ENCODE peak calls at places on chromosome 5, in nine cellular contexts. G is NCI-H2081, R is cerebellar nuclear complex, Z is EH, I is retina, C is C1 segment of cervical spinal cord, B is mucosa of gallbladder, J is WTC11, Y is stomach. H is an unnamed sample.

GRCh38 chr5:84494453-84494852 is 109.8 kb upstream of the EDIL3 start:
- DNase-seq in G (no peak), R (no peak), Z (peak; percentile 1), I (no peak), C (no peak), B (no peak), J (no peak), Y (no peak), H (peak; percentile 81)

GRCh38 chr5:125042243-125042887 is 295.9 kb upstream of the ZNF608 start:
- DNase-seq in G (no peak), R (no peak), Z (peak; percentile 59), I (no peak), C (no peak), B (no peak), J (no peak), Y (no peak), H (no peak)

GRCh38 chr5:7185742-7186141 is 210.2 kb upstream of the ADCY2 start:
- DNase-seq in G (no peak), R (no peak), Z (no peak), I (no peak), C (no peak), B (no peak), J (no peak), Y (no peak), H (no peak)

GRCh38 chr5:59055745-59056448 is 473.0 kb downstream of the RAB3C start:
- DNase-seq in G (no peak), R (no peak), Z (no peak), I (no peak), C (no peak), B (no peak), J (no peak), Y (no peak), H (peak; percentile 62)

GRCh38 chr5:119470851-119471451 is 18.7 kb downstream of the HSD17B4 start:
- DNase-seq in G (peak; percentile 38), R (no peak), Z (peak; percentile 44), I (peak; percentile 35), C (no peak), B (no peak), J (no peak), Y (no peak), H (peak; percentile 49)

GRCh38 chr5:139514486-139514856 is 31.9 kb upstream of the STING1 start:
- DNase-seq in G (no peak), R (no peak), Z (no peak), I (no peak), C (no peak), B (no peak), J (no peak), Y (no peak), H (no peak)

GRCh38 chr5:160550075-160550474 is 128.4 kb downstream of the PTTG1 start:
- DNase-seq in G (no peak), R (no peak), Z (no peak), I (no peak), C (no peak), B (no peak), J (no peak), Y (no peak), H (no peak)

GRCh38 chr5:56152437-56152836 is 80.7 kb downstream of the ANKRD55 start:
- DNase-seq in G (no peak), R (no peak), Z (no peak), I (no peak), C (no peak), B (no peak), J (no peak), Y (no peak), H (no peak)

GRCh38 chr5:66981266-66981665 is 215.3 kb downstream of the CD180 start:
- DNase-seq in G (no peak), R (no peak), Z (no peak), I (no peak), C (no peak), B (no peak), J (no peak), Y (no peak), H (no peak)

GRCh38 chr5:168364151-168364661 is 72.8 kb downstream of the WWC1 start:
- DNase-seq in G (no peak), R (no peak), Z (peak; percentile 83), I (no peak), C (no peak), B (no peak), J (no peak), Y (no peak), H (peak; percentile 21)

GRCh38 chr5:13107553-13107952 is 836.9 kb downstream of the DNAH5 start:
- DNase-seq in G (no peak), R (no peak), Z (no peak), I (no peak), C (no peak), B (no peak), J (no peak), Y (no peak), H (no peak)

GRCh38 chr5:159403906-159404641 is 73.8 kb upstream of the IL12B start:
- DNase-seq in G (no peak), R (no peak), Z (no peak), I (no peak), C (no peak), B (no peak), J (no peak), Y (no peak), H (no peak)

GRCh38 chr5:178234121-178234752 is 1.6 kb upstream of the PHYKPL start:
- DNase-seq in G (no peak), R (no peak), Z (no peak), I (no peak), C (no peak), B (no peak), J (no peak), Y (no peak), H (no peak)

GRCh38 chr5:111163000-111163399 is 61.2 kb upstream of the CAMK4 start:
- DNase-seq in G (no peak), R (no peak), Z (no peak), I (no peak), C (no peak), B (no peak), J (no peak), Y (no peak), H (peak; percentile 12)

GRCh38 chr5:154312000-154312399 is 121.5 kb downstream of the GALNT10 start:
- DNase-seq in G (no peak), R (no peak), Z (no peak), I (no peak), C (no peak), B (no peak), J (no peak), Y (no peak), H (no peak)

GRCh38 chr5:17169507-17169906 is 47.9 kb upstream of the BASP1 start:
- DNase-seq in G (no peak), R (no peak), Z (peak; percentile 92), I (no peak), C (no peak), B (no peak), J (no peak), Y (no peak), H (peak; percentile 93)

GRCh38 chr5:148372883-148373282 is 10.9 kb upstream of the FBXO38 start:
- DNase-seq in G (no peak), R (no peak), Z (peak; percentile 36), I (no peak), C (no peak), B (no peak), J (no peak), Y (no peak), H (no peak)

GRCh38 chr5:32311404-32312193 is 1.1 kb downstream of the MTMR12 start:
- DNase-seq in G (no peak), R (no peak), Z (no peak), I (peak; percentile 17), C (no peak), B (no peak), J (no peak), Y (no peak), H (peak; percentile 34)

GRCh38 chr5:53815471-53815870 is 255.0 kb downstream of the NDUFS4 start:
- DNase-seq in G (no peak), R (no peak), Z (no peak), I (no peak), C (no peak), B (no peak), J (no peak), Y (no peak), H (no peak)

GRCh38 chr5:81749562-81750307 is 1.2 kb downstream of the SSBP2 start:
- DNase-seq in G (no peak), R (no peak), Z (peak; percentile 42), I (peak; percentile 49), C (no peak), B (no peak), J (peak; percentile 60), Y (peak; percentile 31), H (no peak)

GRCh38 chr5:136031713-136032112 is 2.9 kb downstream of the TGFBI start:
- DNase-seq in G (no peak), R (no peak), Z (peak; percentile 36), I (no peak), C (no peak), B (no peak), J (no peak), Y (no peak), H (peak; percentile 43)

GRCh38 chr5:61319388-61320146 is 12.5 kb upstream of the ZSWIM6 start:
- DNase-seq in G (no peak), R (no peak), Z (no peak), I (no peak), C (no peak), B (peak; percentile 44), J (no peak), Y (no peak), H (peak; percentile 71)

GRCh38 chr5:36478646-36479307 is 127.6 kb upstream of the SLC1A3 start:
- DNase-seq in G (no peak), R (no peak), Z (no peak), I (no peak), C (no peak), B (no peak), J (no peak), Y (no peak), H (no peak)

GRCh38 chr5:83331842-83332241 is 139.7 kb upstream of the VCAN start:
- DNase-seq in G (no peak), R (no peak), Z (peak; percentile 13), I (no peak), C (no peak), B (no peak), J (no peak), Y (no peak), H (peak; percentile 7)

GRCh38 chr5:147427784-147428401 is 82.0 kb downstream of the DPYSL3 start:
- DNase-seq in G (no peak), R (no peak), Z (peak; percentile 27), I (no peak), C (no peak), B (no peak), J (no peak), Y (no peak), H (peak; percentile 76)

GRCh38 chr5:110738503-110738811 is 350 bp upstream of the SLC25A46 start:
- DNase-seq in G (no peak), R (no peak), Z (no peak), I (no peak), C (no peak), B (no peak), J (no peak), Y (no peak), H (no peak)

GRCh38 chr5:35819026-35819425 is 37.7 kb upstream of the IL7R start:
- DNase-seq in G (no peak), R (no peak), Z (no peak), I (no peak), C (no peak), B (no peak), J (no peak), Y (no peak), H (no peak)

GRCh38 chr5:32044904-32045303 is 129.2 kb downstream of the GOLPH3 start:
- DNase-seq in G (no peak), R (no peak), Z (peak; percentile 86), I (peak; percentile 24), C (no peak), B (no peak), J (no peak), Y (no peak), H (peak; percentile 84)

GRCh38 chr5:125372694-125373621 is 626.5 kb upstream of the ZNF608 start:
- DNase-seq in G (peak; percentile 85), R (no peak), Z (peak; percentile 43), I (peak; percentile 80), C (no peak), B (no peak), J (no peak), Y (no peak), H (peak; percentile 63)

H was measured in iris pigment epithelial cell.